ENCODE peak calls at places on chromosomes 2 and 18, in ten cellular contexts. D is amniotic epithelial cell, K is amniotic stem cell, J is AG08395, S is IMR-90, W is H4, P is WTC11, X is substantia nigra, V is NAMALWA, O is HT1080. I is an unnamed sample.

GRCh38 chr2:155145758-155146229 is 447.3 kb downstream of the KCNJ3 start:
- DNase-seq in D (no peak), K (no peak), J (no peak), S (no peak), W (no peak), P (no peak), X (no peak), V (peak; percentile 95), O (no peak), I (peak; percentile 46)

GRCh38 chr18:22345733-22346132 is 72.0 kb downstream of the CTAGE1 start:
- DNase-seq in D (peak; percentile 64), K (no peak), J (no peak), S (peak; percentile 23), W (no peak), P (no peak), X (no peak), V (no peak), O (no peak), I (no peak)

GRCh38 chr2:152548111-152548875 is 169.0 kb downstream of the PRPF40A start:
- DNase-seq in D (no peak), K (no peak), J (no peak), S (peak; percentile 35), W (no peak), P (no peak), X (no peak), V (no peak), O (no peak), I (no peak)

GRCh38 chr2:10982931-10983701 is 71.4 kb downstream of the KCNF1 start:
- DNase-seq in D (no peak), K (no peak), J (peak; percentile 24), S (peak; percentile 16), W (no peak), P (no peak), X (no peak), V (no peak), O (no peak), I (no peak)

GRCh38 chr18:13797157-13797611 is 26.8 kb upstream of the MC5R start:
- DNase-seq in D (no peak), K (no peak), J (no peak), S (no peak), W (no peak), P (no peak), X (no peak), V (no peak), O (peak; percentile 57), I (no peak)

GRCh38 chr18:8162797-8163196 is 446.4 kb upstream of the RAB12 start:
- DNase-seq in D (no peak), K (no peak), J (no peak), S (no peak), W (peak; percentile 74), P (no peak), X (no peak), V (no peak), O (no peak), I (no peak)

GRCh38 chr2:161418715-161419337 is 2.7 kb downstream of the TBR1 start:
- DNase-seq in D (no peak), K (no peak), J (peak; percentile 31), S (peak; percentile 10), W (no peak), P (peak; percentile 65), X (no peak), V (no peak), O (no peak), I (peak; percentile 48)

GRCh38 chr2:170715932-170716777 is 1.0 kb downstream of the SP5 start:
- DNase-seq in D (no peak), K (no peak), J (no peak), S (no peak), W (no peak), P (peak; percentile 49), X (no peak), V (no peak), O (no peak), I (peak; percentile 50)

GRCh38 chr2:183868153-183868552 is 730.2 kb upstream of the ZNF804A start:
- DNase-seq in D (peak; percentile 27), K (no peak), J (no peak), S (no peak), W (no peak), P (no peak), X (no peak), V (no peak), O (no peak), I (no peak)

GRCh38 chr2:240166761-240167587 is 26.5 kb upstream of the OTOS start:
- DNase-seq in D (no peak), K (no peak), J (no peak), S (no peak), W (no peak), P (no peak), X (no peak), V (no peak), O (no peak), I (no peak)

GRCh38 chr2:239953418-239954061 is 71.6 kb downstream of the NDUFA10 start:
- DNase-seq in D (no peak), K (no peak), J (peak; percentile 42), S (peak; percentile 15), W (no peak), P (no peak), X (no peak), V (no peak), O (no peak), I (no peak)

GRCh38 chr2:42079737-42080287 is 32.0 kb downstream of the PKDCC start:
- DNase-seq in D (no peak), K (no peak), J (no peak), S (no peak), W (no peak), P (no peak), X (no peak), V (no peak), O (no peak), I (no peak)

GRCh38 chr18:2853173-2853925 is 6.5 kb downstream of the EMILIN2 start:
- DNase-seq in D (no peak), K (no peak), J (no peak), S (no peak), W (no peak), P (no peak), X (no peak), V (no peak), O (no peak), I (no peak)

GRCh38 chr2:150207979-150208378 is 279.5 kb downstream of the RND3 start:
- DNase-seq in D (no peak), K (no peak), J (no peak), S (no peak), W (no peak), P (no peak), X (no peak), V (no peak), O (no peak), I (no peak)

GRCh38 chr2:86788881-86789686 is 1.6 kb downstream of the CD8A start:
- DNase-seq in D (no peak), K (no peak), J (no peak), S (no peak), W (no peak), P (peak; percentile 71), X (no peak), V (no peak), O (no peak), I (peak; percentile 32)

GRCh38 chr2:215808996-215809395 is 204.4 kb downstream of the MREG start:
- DNase-seq in D (no peak), K (no peak), J (no peak), S (no peak), W (no peak), P (no peak), X (no peak), V (no peak), O (no peak), I (no peak)

GRCh38 chr2:237555560-237555959 is 10.8 kb upstream of the PRLH start:
- DNase-seq in D (no peak), K (no peak), J (no peak), S (no peak), W (no peak), P (no peak), X (no peak), V (no peak), O (no peak), I (no peak)

GRCh38 chr2:84781942-84782716 is 98.8 kb downstream of the TRABD2A start:
- DNase-seq in D (peak; percentile 31), K (no peak), J (no peak), S (peak; percentile 15), W (peak; percentile 31), P (no peak), X (no peak), V (peak; percentile 11), O (peak; percentile 52), I (no peak)

GRCh38 chr2:1812926-1813325 is 68.6 kb upstream of the PXDN start:
- DNase-seq in D (no peak), K (no peak), J (no peak), S (no peak), W (no peak), P (peak; percentile 36), X (no peak), V (no peak), O (no peak), I (no peak)

GRCh38 chr2:165587335-165587938 is 117.9 kb downstream of the CSRNP3 start:
- DNase-seq in D (no peak), K (no peak), J (no peak), S (no peak), W (no peak), P (no peak), X (no peak), V (peak; percentile 73), O (no peak), I (no peak)

GRCh38 chr2:154614906-154615305 is 83.6 kb upstream of the KCNJ3 start:
- DNase-seq in D (no peak), K (no peak), J (no peak), S (no peak), W (no peak), P (no peak), X (no peak), V (no peak), O (no peak), I (no peak)

GRCh38 chr2:129922571-129923264 is 56.7 kb upstream of the RAB6C start:
- DNase-seq in D (no peak), K (no peak), J (no peak), S (no peak), W (no peak), P (peak; percentile 41), X (no peak), V (peak; percentile 15), O (no peak), I (no peak)

GRCh38 chr2:54561795-54562592 is 105.9 kb downstream of the SPTBN1 start:
- DNase-seq in D (peak; percentile 44), K (no peak), J (no peak), S (no peak), W (no peak), P (no peak), X (no peak), V (no peak), O (no peak), I (no peak)

GRCh38 chr2:208142255-208142924 is 3.6 kb downstream of the CRYGB start:
- DNase-seq in D (no peak), K (no peak), J (no peak), S (peak; percentile 4), W (no peak), P (no peak), X (no peak), V (no peak), O (no peak), I (no peak)

GRCh38 chr18:61891874-61892273 is 933 bp downstream of the RNF152 start:
- DNase-seq in D (no peak), K (no peak), J (no peak), S (no peak), W (no peak), P (no peak), X (no peak), V (no peak), O (no peak), I (no peak)